ENCODE peak calls at places on chromosome 5, in six cellular contexts. One of them, this sample, is unnamed.
A peak's percentile ranks its signal among the peaks of the same experiment; 100 is the strongest.

GRCh38 chr5:68460147-68460760 is 244.7 kb downstream of the PIK3R1 start:
- DNase-seq in K562: peak; percentile 39
- DNase-seq in HepG2: peak; percentile 52
- DNase-seq in GM12878: no peak
- DNase-seq in H1: no peak
- DNase-seq in GM12892: no peak
- DNase-seq in this sample: peak; percentile 12

GRCh38 chr5:96408276-96408777 is 24.7 kb downstream of the PCSK1 start:
- DNase-seq in K562: no peak
- DNase-seq in HepG2: no peak
- DNase-seq in GM12878: no peak
- DNase-seq in H1: no peak
- DNase-seq in GM12892: no peak
- DNase-seq in this sample: no peak

GRCh38 chr5:74767579-74767913 is 497 bp downstream of the NSA2 start:
- DNase-seq in K562: peak; percentile 36
- DNase-seq in HepG2: peak; percentile 16
- DNase-seq in GM12878: no peak
- DNase-seq in H1: no peak
- DNase-seq in GM12892: no peak
- DNase-seq in this sample: no peak

GRCh38 chr5:83914199-83914598 is 193.5 kb upstream of the HAPLN1 start:
- DNase-seq in K562: no peak
- DNase-seq in HepG2: no peak
- DNase-seq in GM12878: no peak
- DNase-seq in H1: no peak
- DNase-seq in GM12892: no peak
- DNase-seq in this sample: no peak

GRCh38 chr5:65774346-65774745 is 52.3 kb downstream of the NLN start:
- DNase-seq in K562: no peak
- DNase-seq in HepG2: no peak
- DNase-seq in GM12878: no peak
- DNase-seq in H1: no peak
- DNase-seq in GM12892: no peak
- DNase-seq in this sample: no peak

GRCh38 chr5:72441861-72442540 is 65.2 kb downstream of the ZNF366 start:
- DNase-seq in K562: no peak
- DNase-seq in HepG2: no peak
- DNase-seq in GM12878: no peak
- DNase-seq in H1: no peak
- DNase-seq in GM12892: no peak
- DNase-seq in this sample: no peak

GRCh38 chr5:61816146-61816545 is 484.1 kb downstream of the ZSWIM6 start:
- DNase-seq in K562: no peak
- DNase-seq in HepG2: no peak
- DNase-seq in GM12878: no peak
- DNase-seq in H1: no peak
- DNase-seq in GM12892: no peak
- DNase-seq in this sample: no peak

GRCh38 chr5:83472508-83473343 is 1.2 kb downstream of the VCAN start:
- DNase-seq in K562: peak; percentile 16
- DNase-seq in HepG2: no peak
- DNase-seq in GM12878: no peak
- DNase-seq in H1: no peak
- DNase-seq in GM12892: peak; percentile 41
- DNase-seq in this sample: peak; percentile 32

GRCh38 chr5:37417347-37417746 is 38.2 kb downstream of the WDR70 start:
- DNase-seq in K562: no peak
- DNase-seq in HepG2: no peak
- DNase-seq in GM12878: no peak
- DNase-seq in H1: no peak
- DNase-seq in GM12892: no peak
- DNase-seq in this sample: no peak

GRCh38 chr5:136810198-136810823 is 445.0 kb upstream of the TRPC7 start:
- DNase-seq in K562: no peak
- DNase-seq in HepG2: no peak
- DNase-seq in GM12878: no peak
- DNase-seq in H1: no peak
- DNase-seq in GM12892: no peak
- DNase-seq in this sample: no peak

GRCh38 chr5:84383296-84383815 is 1.3 kb downstream of the EDIL3 start:
- DNase-seq in K562: no peak
- DNase-seq in HepG2: no peak
- DNase-seq in GM12878: no peak
- DNase-seq in H1: no peak
- DNase-seq in GM12892: no peak
- DNase-seq in this sample: no peak

GRCh38 chr5:61827445-61827975 is 478.5 kb upstream of the KIF2A start:
- DNase-seq in K562: no peak
- DNase-seq in HepG2: no peak
- DNase-seq in GM12878: no peak
- DNase-seq in H1: no peak
- DNase-seq in GM12892: no peak
- DNase-seq in this sample: no peak

GRCh38 chr5:96081276-96081858 is 119.7 kb upstream of the ELL2 start:
- DNase-seq in K562: no peak
- DNase-seq in HepG2: no peak
- DNase-seq in GM12878: no peak
- DNase-seq in H1: no peak
- DNase-seq in GM12892: no peak
- DNase-seq in this sample: no peak

GRCh38 chr5:77015938-77016569 is 14.2 kb upstream of the AGGF1 start:
- DNase-seq in K562: no peak
- DNase-seq in HepG2: peak; percentile 12
- DNase-seq in GM12878: no peak
- DNase-seq in H1: no peak
- DNase-seq in GM12892: no peak
- DNase-seq in this sample: no peak

GRCh38 chr5:135355182-135355581 is 43.8 kb downstream of the MACROH2A1 start:
- DNase-seq in K562: no peak
- DNase-seq in HepG2: no peak
- DNase-seq in GM12878: no peak
- DNase-seq in H1: no peak
- DNase-seq in GM12892: no peak
- DNase-seq in this sample: no peak

GRCh38 chr5:135729582-135729879 is 104.9 kb upstream of the SLC25A48 start:
- DNase-seq in K562: no peak
- DNase-seq in HepG2: no peak
- DNase-seq in GM12878: no peak
- DNase-seq in H1: no peak
- DNase-seq in GM12892: no peak
- DNase-seq in this sample: no peak

GRCh38 chr5:171673328-171673727 is 112.3 kb upstream of the SMIM23 start:
- DNase-seq in K562: no peak
- DNase-seq in HepG2: no peak
- DNase-seq in GM12878: no peak
- DNase-seq in H1: no peak
- DNase-seq in GM12892: no peak
- DNase-seq in this sample: no peak
- TF ChIP-seq TAF1 in K562: no peak
- TF ChIP-seq TAF1 in HepG2: no peak
- TF ChIP-seq TAF1 in GM12878: no peak
- TF ChIP-seq TAF1 in H1: no peak
- TF ChIP-seq TAF1 in GM12892: no peak
- TF ChIP-seq TAF1 in this sample: no peak

DNA sequence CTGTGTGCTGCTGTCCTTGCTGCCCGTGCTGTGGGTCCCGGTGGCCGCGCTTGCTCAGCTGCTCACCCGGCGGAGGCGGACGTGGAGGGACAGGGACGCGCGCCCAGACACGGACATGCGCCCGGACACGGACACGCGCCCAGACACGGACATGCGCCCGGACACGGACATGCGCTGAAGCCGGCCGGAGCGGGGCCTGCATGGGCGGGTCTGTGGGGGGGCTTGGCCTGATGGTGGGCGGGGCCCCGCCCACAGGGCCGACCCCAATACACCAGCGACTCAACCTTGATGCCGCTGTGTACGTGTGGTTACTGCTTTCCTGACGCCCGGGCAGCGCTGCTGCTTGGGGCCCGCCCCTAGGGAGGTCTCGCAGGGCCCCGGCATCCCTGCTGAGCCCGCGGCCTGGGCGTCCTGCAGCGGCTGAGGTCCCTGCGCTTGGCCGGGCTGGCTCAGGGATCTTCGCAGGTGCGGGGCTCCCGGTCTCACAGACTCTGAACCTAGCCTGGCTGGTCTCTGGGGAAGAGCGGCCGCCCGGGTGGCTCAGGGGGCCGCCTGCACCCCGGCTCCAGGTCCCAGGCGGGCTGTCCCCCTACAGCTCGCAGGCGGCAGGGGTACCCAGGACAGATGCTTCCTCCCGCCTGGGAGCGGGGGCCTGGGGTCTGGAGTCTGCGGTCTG is 20.9 kb downstream of the SLC6A18 start:
- DNase-seq in K562: no peak
- DNase-seq in HepG2: no peak
- DNase-seq in GM12878: no peak
- DNase-seq in H1: no peak
- DNase-seq in GM12892: no peak
- DNase-seq in this sample: no peak
- TF ChIP-seq POLR2A in K562: no peak
- TF ChIP-seq POLR2A in HepG2: no peak
- TF ChIP-seq POLR2A in GM12878: no peak
- TF ChIP-seq POLR2A in H1: no peak
- TF ChIP-seq POLR2A in GM12892: no peak
- TF ChIP-seq POLR2A in this sample: no peak

GRCh38 chr5:80177236-80177635 is 78.6 kb downstream of the SERINC5 start:
- DNase-seq in K562: no peak
- DNase-seq in HepG2: no peak
- DNase-seq in GM12878: no peak
- DNase-seq in H1: no peak
- DNase-seq in GM12892: no peak
- DNase-seq in this sample: no peak

GRCh38 chr5:80184235-80185023 is 71.4 kb downstream of the SERINC5 start:
- DNase-seq in K562: peak; percentile 26
- DNase-seq in HepG2: peak; percentile 99
- DNase-seq in GM12878: no peak
- DNase-seq in H1: peak; percentile 54
- DNase-seq in GM12892: no peak
- DNase-seq in this sample: no peak

GRCh38 chr5:80185095-80185494 is 70.8 kb downstream of the SERINC5 start:
- DNase-seq in K562: no peak
- DNase-seq in HepG2: no peak
- DNase-seq in GM12878: no peak
- DNase-seq in H1: no peak
- DNase-seq in GM12892: no peak
- DNase-seq in this sample: no peak

GRCh38 chr5:80182802-80183645 is 72.8 kb downstream of the SERINC5 start:
- DNase-seq in K562: no peak
- DNase-seq in HepG2: no peak
- DNase-seq in GM12878: no peak
- DNase-seq in H1: peak; percentile 47
- DNase-seq in GM12892: no peak
- DNase-seq in this sample: no peak

GRCh38 chr5:80181618-80182211 is 74.1 kb downstream of the SERINC5 start:
- DNase-seq in K562: no peak
- DNase-seq in HepG2: peak; percentile 90
- DNase-seq in GM12878: no peak
- DNase-seq in H1: no peak
- DNase-seq in GM12892: no peak
- DNase-seq in this sample: no peak
- TF ChIP-seq TAF1 in K562: no peak
- TF ChIP-seq TAF1 in HepG2: no peak
- TF ChIP-seq TAF1 in GM12878: no peak
- TF ChIP-seq TAF1 in H1: no peak
- TF ChIP-seq TAF1 in GM12892: no peak
- TF ChIP-seq TAF1 in this sample: no peak

GRCh38 chr5:132294728-132295504 is 722 bp downstream of the SLC22A4 start:
- DNase-seq in K562: peak; percentile 58
- DNase-seq in HepG2: no peak
- DNase-seq in GM12878: no peak
- DNase-seq in H1: no peak
- DNase-seq in GM12892: no peak
- DNase-seq in this sample: no peak
- TF ChIP-seq POLR2A in K562: no peak
- TF ChIP-seq POLR2A in HepG2: no peak
- TF ChIP-seq POLR2A in GM12878: no peak
- TF ChIP-seq POLR2A in H1: no peak
- TF ChIP-seq POLR2A in GM12892: no peak
- TF ChIP-seq POLR2A in this sample: no peak

DNA sequence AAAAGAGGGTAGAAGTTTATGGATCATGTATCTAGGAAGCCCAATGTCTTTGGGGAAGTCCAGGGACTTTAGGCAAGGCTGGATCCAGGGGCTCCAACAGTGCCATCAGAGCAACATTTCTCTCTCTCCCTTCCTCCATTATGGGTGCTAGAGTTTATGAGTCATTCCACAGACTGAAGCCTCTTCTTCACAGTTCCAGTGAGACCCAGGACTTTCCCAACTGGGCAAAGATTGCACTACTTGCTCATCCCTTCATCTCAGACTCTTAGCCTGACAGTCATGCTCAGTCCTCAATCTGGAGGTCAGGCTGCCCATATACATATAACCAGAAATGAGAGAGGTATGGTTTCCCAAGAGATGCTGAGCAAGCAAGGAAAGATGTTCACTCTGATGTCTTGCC is 110.7 kb downstream of the FEM1C start:
- DNase-seq in K562: no peak
- DNase-seq in HepG2: no peak
- DNase-seq in GM12878: no peak
- DNase-seq in H1: no peak
- DNase-seq in GM12892: no peak
- DNase-seq in this sample: no peak
- TF ChIP-seq TAF1 in K562: no peak
- TF ChIP-seq TAF1 in HepG2: no peak
- TF ChIP-seq TAF1 in GM12878: no peak
- TF ChIP-seq TAF1 in H1: no peak
- TF ChIP-seq TAF1 in GM12892: no peak
- TF ChIP-seq TAF1 in this sample: no peak

DNA sequence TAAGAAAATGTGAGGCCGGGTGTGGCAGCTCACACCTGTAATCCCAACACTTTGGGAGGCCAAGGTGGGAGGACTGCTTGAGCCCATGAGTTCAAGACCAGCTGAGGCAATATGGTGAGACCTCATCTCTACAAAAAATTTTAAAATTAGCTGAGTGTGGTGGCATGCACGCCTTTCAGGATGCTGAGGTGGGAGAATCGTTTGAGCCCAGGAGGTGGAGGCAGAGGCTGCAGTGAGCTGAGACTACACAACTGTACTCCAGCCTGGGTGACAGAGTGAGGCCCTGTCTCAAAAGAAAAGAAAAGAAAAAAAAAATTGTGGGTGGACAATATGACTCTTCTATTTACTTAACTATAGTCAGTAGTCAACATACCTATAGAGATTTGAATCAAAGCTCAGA is 4.8 kb downstream of the CHD1 start:
- DNase-seq in K562: no peak
- DNase-seq in HepG2: no peak
- DNase-seq in GM12878: no peak
- DNase-seq in H1: no peak
- DNase-seq in GM12892: no peak
- DNase-seq in this sample: no peak
- TF ChIP-seq POLR2A in K562: no peak
- TF ChIP-seq POLR2A in HepG2: no peak
- TF ChIP-seq POLR2A in GM12878: no peak
- TF ChIP-seq POLR2A in H1: no peak
- TF ChIP-seq POLR2A in GM12892: no peak
- TF ChIP-seq POLR2A in this sample: no peak

GRCh38 chr5:120538644-120539043 is 74.5 kb downstream of the PRR16 start:
- DNase-seq in K562: no peak
- DNase-seq in HepG2: no peak
- DNase-seq in GM12878: no peak
- DNase-seq in H1: no peak
- DNase-seq in GM12892: no peak
- DNase-seq in this sample: no peak
- TF ChIP-seq TAF1 in K562: no peak
- TF ChIP-seq TAF1 in HepG2: no peak
- TF ChIP-seq TAF1 in GM12878: no peak
- TF ChIP-seq TAF1 in H1: no peak
- TF ChIP-seq TAF1 in GM12892: no peak
- TF ChIP-seq TAF1 in this sample: no peak